ENCODE peak calls at places on chromosomes 11 and 22, in ten cellular contexts. C is prostate gland; H is IMR-90; B is esophagus muscularis mucosa; U is uterus; I is mesendoderm; J is CD8-positive, alpha-beta memory T cell; R is caudate nucleus; K is CD4-positive, alpha-beta T cell; E is GM12878. G is an unnamed sample.

GRCh38 chr22:23522642-23523251 is 57.3 kb downstream of the IGLL1 start:
- DNase-seq in C (no peak), H (no peak), B (no peak), U (no peak), I (peak; percentile 72), J (no peak), R (no peak), K (no peak), E (no peak), G (no peak)

GRCh38 chr22:46002757-46003270 is 25.9 kb upstream of the WNT7B start:
- DNase-seq in C (no peak), H (peak; percentile 56), B (no peak), U (no peak), I (peak; percentile 78), J (no peak), R (no peak), K (no peak), E (no peak), G (no peak)

GRCh38 chr11:13260196-13260962 is 17.2 kb upstream of the BMAL1 start:
- DNase-seq in C (no peak), H (no peak), B (peak; percentile 77), U (no peak), I (no peak), J (no peak), R (no peak), K (no peak), E (no peak), G (no peak)

GRCh38 chr11:130798280-130798679 is 118.0 kb downstream of the SNX19 start:
- DNase-seq in C (no peak), H (peak; percentile 98), B (peak; percentile 78), U (no peak), I (no peak), J (no peak), R (no peak), K (no peak), E (no peak), G (no peak)

GRCh38 chr11:62081378-62082291 is 42.2 kb upstream of the INCENP start:
- DNase-seq in C (peak; percentile 69), H (peak; percentile 66), B (peak; percentile 95), U (peak; percentile 85), I (peak; percentile 66), J (peak; percentile 80), R (peak; percentile 49), K (peak; percentile 77), E (peak; percentile 8), G (peak; percentile 89)

GRCh38 chr11:58788355-58789023 is 56.0 kb downstream of the GLYATL2 start:
- DNase-seq in C (peak; percentile 15), H (peak; percentile 61), B (no peak), U (no peak), I (peak; percentile 64), J (peak; percentile 53), R (no peak), K (peak; percentile 41), E (peak; percentile 7), G (no peak)

GRCh38 chr11:1819115-1819514 is 15.7 kb upstream of the SYT8 start:
- DNase-seq in C (no peak), H (no peak), B (no peak), U (no peak), I (no peak), J (no peak), R (no peak), K (no peak), E (no peak), G (no peak)

GRCh38 chr11:73387594-73388021 is 11.4 kb downstream of the RELT start:
- DNase-seq in C (no peak), H (no peak), B (no peak), U (no peak), I (peak; percentile 33), J (no peak), R (no peak), K (no peak), E (no peak), G (no peak)

GRCh38 chr22:37982938-37983859 is 1.2 kb downstream of the SOX10 start:
- DNase-seq in C (no peak), H (no peak), B (no peak), U (no peak), I (peak; percentile 77), J (no peak), R (no peak), K (no peak), E (no peak), G (peak; percentile 18)

GRCh38 chr22:37986371-37986770 is 2.0 kb upstream of the SOX10 start:
- DNase-seq in C (no peak), H (no peak), B (no peak), U (no peak), I (no peak), J (no peak), R (no peak), K (no peak), E (no peak), G (no peak)

GRCh38 chr22:37983860-37984791 is at the start of gene SOX10:
- DNase-seq in C (no peak), H (no peak), B (no peak), U (no peak), I (peak; percentile 77), J (no peak), R (peak; percentile 82), K (no peak), E (no peak), G (peak; percentile 53)

GRCh38 chr22:37985751-37986281 is 1.5 kb upstream of the SOX10 start:
- DNase-seq in C (no peak), H (no peak), B (no peak), U (no peak), I (no peak), J (no peak), R (peak; percentile 88), K (no peak), E (no peak), G (peak; percentile 82)

DNA sequence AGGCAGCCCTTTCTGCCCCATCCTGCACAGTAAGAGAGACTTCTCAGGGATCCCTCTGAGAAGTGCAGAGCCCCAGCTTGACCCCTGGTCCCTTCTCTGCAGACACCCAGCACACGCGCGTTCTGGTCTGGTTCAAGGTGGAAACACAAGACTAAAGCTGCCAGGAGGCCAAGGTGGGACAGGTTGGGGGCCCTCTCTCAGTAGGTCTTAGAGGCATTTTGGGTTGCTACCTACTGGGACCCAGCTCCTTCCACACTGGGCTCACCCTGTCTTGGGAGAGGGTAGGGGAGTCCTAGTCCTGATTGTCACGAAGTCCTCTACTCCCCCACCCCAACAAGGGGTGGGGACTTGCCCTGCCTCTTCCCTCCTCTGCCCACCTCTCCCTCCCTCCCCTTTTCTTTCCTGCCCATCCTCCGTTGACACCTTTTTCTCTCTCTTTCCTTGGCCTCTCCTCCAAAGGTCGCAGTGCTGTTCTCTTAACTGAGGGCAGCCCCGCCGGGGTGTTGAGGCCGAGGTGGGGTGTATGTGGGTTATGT is 763 bp upstream of the SOX10 start:
- DNase-seq in C (no peak), H (no peak), B (no peak), U (no peak), I (no peak), J (no peak), R (no peak), K (no peak), E (no peak), G (no peak)
- H3K27ac ChIP-seq in C (no peak overlapping the region), H (no peak overlapping the region), B (peak overlapping the region; percentile 39), U (no peak overlapping the region), I (no peak overlapping the region), J (no peak overlapping the region), R (peak overlapping the region; percentile 97), K (no peak overlapping the region), E (no peak overlapping the region), G (peak overlapping the region; percentile 99)

GRCh38 chr11:79116600-79116999 is 324.2 kb downstream of the TENM4 start:
- DNase-seq in C (no peak), H (no peak), B (no peak), U (no peak), I (no peak), J (no peak), R (no peak), K (no peak), E (no peak), G (no peak)
- H3K27ac ChIP-seq in C (no peak overlapping the region), H (no peak overlapping the region), B (no peak overlapping the region), U (no peak overlapping the region), I (no peak overlapping the region), J (no peak overlapping the region), R (no peak overlapping the region), K (no peak overlapping the region), E (no peak overlapping the region), G (no peak overlapping the region)

GRCh38 chr11:86115542-86116385 is 46.9 kb upstream of the PICALM start:
- DNase-seq in C (no peak), H (peak; percentile 62), B (no peak), U (no peak), I (peak; percentile 5), J (no peak), R (no peak), K (no peak), E (no peak), G (no peak)
- H3K27ac ChIP-seq in C (no peak overlapping the region), H (peak overlapping the region; percentile 59), B (peak overlapping the region; percentile 71), U (no peak overlapping the region), I (no peak overlapping the region), J (no peak overlapping the region), R (no peak overlapping the region), K (no peak overlapping the region), E (peak overlapping the region; percentile 90), G (no peak overlapping the region)

GRCh38 chr11:108593214-108593909 is at the start of gene EXPH5:
- DNase-seq in C (peak; percentile 96), H (peak; percentile 26), B (peak; percentile 95), U (peak; percentile 82), I (peak; percentile 98), J (peak; percentile 89), R (peak; percentile 48), K (peak; percentile 85), E (peak; percentile 82), G (peak; percentile 12)
- H3K27ac ChIP-seq in C (peak within 1 kb of the TSS; percentile 81), H (no peak within 1 kb of the TSS), B (peak within 1 kb of the TSS; percentile 33), U (peak within 1 kb of the TSS; percentile 59), I (no peak within 1 kb of the TSS), J (peak within 1 kb of the TSS; percentile 51), R (peak within 1 kb of the TSS; percentile 48), K (no peak within 1 kb of the TSS), E (peak within 1 kb of the TSS; percentile 67), G (no peak within 1 kb of the TSS)

GRCh38 chr11:66126064-66126463 is 56.0 kb downstream of the PACS1 start:
- DNase-seq in C (no peak), H (no peak), B (no peak), U (no peak), I (no peak), J (no peak), R (no peak), K (no peak), E (no peak), G (no peak)
- H3K27ac ChIP-seq in C (peak overlapping the region; percentile 61), H (no peak overlapping the region), B (peak overlapping the region; percentile 33), U (no peak overlapping the region), I (peak overlapping the region; percentile 16), J (no peak overlapping the region), R (no peak overlapping the region), K (peak overlapping the region; percentile 69), E (peak overlapping the region; percentile 91), G (peak overlapping the region; percentile 46)

DNA sequence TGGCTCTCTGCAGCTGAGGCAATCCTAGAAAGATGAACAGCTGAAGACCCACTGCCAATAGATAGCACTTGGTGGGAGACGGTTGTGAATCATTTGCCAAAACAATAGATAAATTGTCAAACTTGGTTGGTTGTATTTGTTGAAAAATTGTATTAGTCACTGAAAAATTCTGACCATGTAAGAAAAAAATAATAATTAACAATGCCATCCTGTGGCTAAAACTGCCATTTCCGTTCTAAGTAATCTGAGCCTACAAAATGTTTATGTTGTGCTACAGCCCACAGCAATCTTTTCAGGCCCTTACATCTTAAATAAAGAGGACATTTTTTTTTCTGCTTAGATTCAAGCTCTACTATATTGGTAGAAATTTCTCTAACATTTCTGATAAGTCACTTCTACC is 103.2 kb upstream of the ANO3 start:
- DNase-seq in C (no peak), H (peak; percentile 59), B (no peak), U (no peak), I (no peak), J (no peak), R (no peak), K (no peak), E (no peak), G (no peak)
- H3K27ac ChIP-seq in C (no peak overlapping the region), H (peak overlapping the region; percentile 85), B (no peak overlapping the region), U (no peak overlapping the region), I (no peak overlapping the region), J (no peak overlapping the region), R (no peak overlapping the region), K (no peak overlapping the region), E (no peak overlapping the region), G (no peak overlapping the region)

G was measured in substantia nigra.